ENCODE peak calls at places on chromosomes 4 and X, in six cellular contexts. I is activated T-cell treated with anti-CD3 and anti-CD28 coated beads, Interleukin-2, amount 50 U/mL, for 72 hours; K is neuronal stem cell; U is GM06990; B is ascending aorta; X is progenitor cell of endocrine pancreas. A is an unnamed sample.

GRCh38 chr4:52192697-52193096 is 141.6 kb downstream of the SPATA18 start:
- DNase-seq in I (no peak), K (no peak), U (no peak), B (no peak), X (no peak), A (no peak)

GRCh38 chr4:117577686-117578085 is 456.6 kb upstream of the NDST3 start:
- DNase-seq in I (no peak), K (no peak), U (no peak), B (no peak), X (no peak), A (no peak)

GRCh38 chrX:42952621-42953020 is 174.7 kb upstream of the PPP1R2C start:
- DNase-seq in I (no peak), K (no peak), U (no peak), B (no peak), X (no peak), A (no peak)

GRCh38 chr4:6889101-6889735 is 20.4 kb upstream of the TBC1D14 start:
- DNase-seq in I (no peak), K (no peak), U (no peak), B (peak), X (no peak), A (no peak)

GRCh38 chrX:65643046-65643785 is 24.2 kb upstream of the MSN start:
- DNase-seq in I (no peak), K (no peak), U (no peak), B (no peak), X (no peak), A (no peak)

GRCh38 chr4:23333556-23333945 is 556.3 kb downstream of the PPARGC1A start:
- DNase-seq in I (peak), K (no peak), U (no peak), B (no peak), X (no peak), A (no peak)

GRCh38 chr4:171246948-171247347 is 566.3 kb upstream of the GALNTL6 start:
- DNase-seq in I (no peak), K (no peak), U (no peak), B (no peak), X (no peak), A (no peak)

GRCh38 chr4:3492741-3493719 is 29.9 kb downstream of the DOK7 start:
- DNase-seq in I (no peak), K (no peak), U (no peak), B (no peak), X (no peak), A (no peak)

GRCh38 chr4:58406762-58407161 is 1296.6 kb upstream of the IGFBP7 start:
- DNase-seq in I (no peak), K (no peak), U (no peak), B (no peak), X (no peak), A (no peak)

GRCh38 chr4:42048394-42048793 is 58.1 kb downstream of the SLC30A9 start:
- DNase-seq in I (no peak), K (no peak), U (no peak), B (no peak), X (no peak), A (no peak)

GRCh38 chr4:177250056-177250696 is 59.5 kb upstream of the NEIL3 start:
- DNase-seq in I (peak), K (peak), U (peak), B (peak), X (peak), A (peak)

GRCh38 chr4:2797188-2797544 is 4.3 kb downstream of the SH3BP2 start:
- DNase-seq in I (no peak), K (no peak), U (no peak), B (peak), X (no peak), A (no peak)

GRCh38 chr4:107719211-107719926 is 665 bp downstream of the PAPSS1 start:
- DNase-seq in I (peak), K (no peak), U (no peak), B (no peak), X (no peak), A (no peak)

GRCh38 chr4:1711055-1711905 is 839 bp downstream of the SLBP start:
- DNase-seq in I (peak), K (no peak), U (peak), B (peak), X (no peak), A (no peak)

GRCh38 chrX:14003028-14003427 is 26.7 kb downstream of the GEMIN8 start:
- DNase-seq in I (no peak), K (no peak), U (no peak), B (no peak), X (no peak), A (no peak)

GRCh38 chr4:159410076-159410777 is 307.3 kb downstream of the RAPGEF2 start:
- DNase-seq in I (no peak), K (no peak), U (no peak), B (no peak), X (no peak), A (no peak)

GRCh38 chrX:74492720-74493201 is 71.5 kb downstream of the SLC16A2 start:
- DNase-seq in I (peak), K (peak), U (peak), B (no peak), X (no peak), A (peak)

GRCh38 chr4:186651181-186651603 is 72.5 kb downstream of the FAT1 start:
- DNase-seq in I (no peak), K (no peak), U (no peak), B (no peak), X (no peak), A (peak)

GRCh38 chr4:1130318-1131186 is 17.2 kb upstream of the RNF212 start:
- DNase-seq in I (peak), K (peak), U (peak), B (peak), X (peak), A (no peak)

GRCh38 chr4:135065366-135065765 is 863.8 kb upstream of the PABPC4L start:
- DNase-seq in I (no peak), K (no peak), U (no peak), B (no peak), X (no peak), A (no peak)

GRCh38 chrX:42530027-42530426 is 247.9 kb downstream of the PPP1R2C start:
- DNase-seq in I (no peak), K (no peak), U (no peak), B (no peak), X (no peak), A (no peak)

GRCh38 chrX:136625246-136625645 is 22.7 kb upstream of the CD40LG start:
- DNase-seq in I (no peak), K (no peak), U (no peak), B (no peak), X (no peak), A (no peak)

GRCh38 chrX:12954981-12955380 is 19.9 kb upstream of the TMSB4X start:
- DNase-seq in I (no peak), K (no peak), U (peak), B (no peak), X (no peak), A (no peak)

GRCh38 chr4:131370846-131371245 is 1778.2 kb upstream of the PCDH10 start:
- DNase-seq in I (no peak), K (no peak), U (no peak), B (no peak), X (no peak), A (peak)